ENCODE peak calls at places on chromosomes 5 and 9, in ten cellular contexts. L is neuronal stem cell; F is CD8-positive, alpha-beta T cell; U is cardiac muscle cell; G is esophagus squamous epithelium; J is esophagus muscularis mucosa; S is SK-N-SH; T is bronchial epithelial cell; Z is fibroblast of lung; N is GM23248. I is an unnamed sample. For H3K36me3, the result is how much of the 10 kb centered on the place peaks cover.

GRCh38 chr5:150126921-150127265 is 28.8 kb downstream of the PDGFRB start:
- DNase-seq in L (no peak), F (no peak), U (no peak), G (no peak), J (no peak), S (no peak), T (no peak), Z (no peak), N (no peak), I (no peak)

GRCh38 chr5:143979044-143979690 is 167.2 kb downstream of the HMHB1 start:
- DNase-seq in L (no peak), F (no peak), U (no peak), G (no peak), J (no peak), S (no peak), T (peak), Z (peak), N (peak), I (no peak)

GRCh38 chr9:137429974-137430722 is 7.0 kb downstream of the NOXA1 start:
- DNase-seq in L (no peak), F (no peak), U (no peak), G (no peak), J (no peak), S (peak), T (no peak), Z (no peak), N (no peak), I (no peak)

GRCh38 chr9:97853844-97854695 is 1.0 kb downstream of the FOXE1 start:
- DNase-seq in L (peak), F (peak), U (peak), G (no peak), J (no peak), S (peak), T (peak), Z (peak), N (peak), I (peak)

GRCh38 chr5:178249191-178249989 is 16.8 kb upstream of the PHYKPL start:
- DNase-seq in L (no peak), F (peak), U (peak), G (no peak), J (no peak), S (no peak), T (peak), Z (peak), N (peak), I (no peak)

GRCh38 chr9:136807281-136808074 is at the start of gene RABL6:
- DNase-seq in L (peak), F (peak), U (peak), G (no peak), J (peak), S (peak), T (peak), Z (peak), N (peak), I (peak)

GRCh38 chr5:149333711-149334443 is 11.4 kb upstream of the GRPEL2 start:
- DNase-seq in L (no peak), F (no peak), U (no peak), G (no peak), J (no peak), S (no peak), T (peak), Z (no peak), N (peak), I (no peak)

GRCh38 chr5:109533847-109534272 is 124.1 kb upstream of the PJA2 start:
- DNase-seq in L (no peak), F (no peak), U (peak), G (no peak), J (no peak), S (peak), T (peak), Z (peak), N (peak), I (no peak)

GRCh38 chr9:2359821-2360220 is 261.8 kb upstream of the VLDLR start:
- DNase-seq in L (peak), F (no peak), U (no peak), G (no peak), J (peak), S (no peak), T (no peak), Z (no peak), N (no peak), I (no peak)

GRCh38 chr5:39775058-39775457 is 350.3 kb upstream of the DAB2 start:
- DNase-seq in L (no peak), F (no peak), U (peak), G (no peak), J (no peak), S (no peak), T (peak), Z (peak), N (peak), I (no peak)

GRCh38 chr5:156169495-156169894 is 157.5 kb upstream of the SGCD start:
- DNase-seq in L (no peak), F (no peak), U (no peak), G (no peak), J (no peak), S (no peak), T (no peak), Z (no peak), N (no peak), I (no peak)

GRCh38 chr9:16824545-16825041 is 45.9 kb downstream of the BNC2 start:
- DNase-seq in L (no peak), F (no peak), U (peak), G (no peak), J (no peak), S (peak), T (peak), Z (peak), N (no peak), I (peak)

GRCh38 chr9:18889550-18889949 is 143.5 kb downstream of the SAXO1 start:
- DNase-seq in L (no peak), F (no peak), U (no peak), G (no peak), J (no peak), S (no peak), T (no peak), Z (no peak), N (no peak), I (no peak)

GRCh38 chr5:154523704-154524103 is 45.7 kb upstream of the HAND1 start:
- DNase-seq in L (no peak), F (no peak), U (peak), G (no peak), J (no peak), S (peak), T (peak), Z (peak), N (peak), I (peak)

GRCh38 chr5:140194662-140195061 is 19.7 kb downstream of the CYSTM1 start:
- DNase-seq in L (no peak), F (no peak), U (no peak), G (no peak), J (no peak), S (no peak), T (no peak), Z (no peak), N (no peak), I (no peak)

GRCh38 chr5:172771439-172772111 is 580 bp upstream of the DUSP1 start:
- DNase-seq in L (no peak), F (no peak), U (no peak), G (no peak), J (no peak), S (no peak), T (peak), Z (peak), N (peak), I (no peak)

GRCh38 chr9:135290086-135290485 is 189.5 kb upstream of the PPP1R26 start:
- DNase-seq in L (no peak), F (no peak), U (no peak), G (no peak), J (no peak), S (no peak), T (no peak), Z (no peak), N (no peak), I (no peak)

GRCh38 chr9:135589596-135590485 is 28.3 kb downstream of the PAEP start:
- DNase-seq in L (no peak), F (no peak), U (no peak), G (no peak), J (no peak), S (no peak), T (no peak), Z (no peak), N (no peak), I (no peak)

GRCh38 chr9:78004478-78005229 is 27.0 kb downstream of the GNAQ start:
- DNase-seq in L (no peak), F (no peak), U (peak), G (no peak), J (no peak), S (no peak), T (peak), Z (no peak), N (peak), I (peak)

GRCh38 chr5:140246378-140247122 is 56.4 kb downstream of the PFDN1 start:
- DNase-seq in L (no peak), F (no peak), U (peak), G (no peak), J (no peak), S (peak), T (peak), Z (peak), N (peak), I (peak)

GRCh38 chr5:116571568-116572321 is 2.9 kb downstream of the SEMA6A start:
- DNase-seq in L (no peak), F (no peak), U (no peak), G (no peak), J (no peak), S (peak), T (no peak), Z (no peak), N (no peak), I (peak)

GRCh38 chr5:150585781-150586461 is 54.5 kb upstream of the SYNPO start:
- DNase-seq in L (no peak), F (no peak), U (no peak), G (no peak), J (no peak), S (no peak), T (no peak), Z (no peak), N (no peak), I (no peak)

GRCh38 chr5:139600336-139600949 is 39.3 kb downstream of the UBE2D2 start:
- DNase-seq in L (no peak), F (no peak), U (peak), G (no peak), J (no peak), S (no peak), T (peak), Z (peak), N (peak), I (no peak)

GRCh38 chr5:74326571-74327338 is 313.8 kb downstream of the ENC1 start:
- DNase-seq in L (no peak), F (peak), U (peak), G (no peak), J (no peak), S (no peak), T (peak), Z (peak), N (peak), I (peak)

GRCh38 chr9:131987232-131987631 is 92.4 kb downstream of the MED27 start:
- DNase-seq in L (no peak), F (no peak), U (no peak), G (no peak), J (no peak), S (no peak), T (no peak), Z (no peak), N (no peak), I (no peak)

GRCh38 chr5:119218830-119219782 is 136.7 kb upstream of the TNFAIP8 start:
- DNase-seq in L (no peak), F (no peak), U (no peak), G (no peak), J (no peak), S (no peak), T (no peak), Z (peak), N (peak), I (peak)

GRCh38 chr5:68884893-68885292 is 208.9 kb upstream of the SLC30A5 start:
- DNase-seq in L (no peak), F (no peak), U (peak), G (no peak), J (no peak), S (peak), T (peak), Z (peak), N (no peak), I (no peak)

GRCh38 chr5:90191352-90192045 is 218.1 kb downstream of the CETN3 start:
- DNase-seq in L (no peak), F (no peak), U (no peak), G (no peak), J (no peak), S (peak), T (no peak), Z (no peak), N (no peak), I (peak)

GRCh38 chr9:36543916-36544315 is 28.8 kb upstream of the MELK start:
- DNase-seq in L (no peak), F (no peak), U (peak), G (no peak), J (no peak), S (no peak), T (peak), Z (peak), N (peak), I (peak)
- H3K4me3 ChIP-seq in L (no peak), F (no peak), U (no peak), G (no peak), J (no peak), S (no peak), T (no peak), Z (no peak), N (no peak), I (no peak)

GRCh38 chr5:126589536-126590297 is 5.3 kb downstream of the ALDH7A1 start:
- DNase-seq in L (no peak), F (no peak), U (no peak), G (no peak), J (no peak), S (no peak), T (no peak), Z (no peak), N (no peak), I (no peak)

GRCh38 chr5:126594676-126595485 is at the start of gene ALDH7A1:
- DNase-seq in L (peak), F (peak), U (peak), G (peak), J (peak), S (peak), T (peak), Z (peak), N (peak), I (peak)

GRCh38 chr5:126587551-126588390 is 7.2 kb downstream of the ALDH7A1 start:
- DNase-seq in L (no peak), F (no peak), U (no peak), G (no peak), J (no peak), S (no peak), T (no peak), Z (no peak), N (no peak), I (no peak)

GRCh38 chr5:126594077-126594476 is 942 bp downstream of the ALDH7A1 start:
- DNase-seq in L (no peak), F (no peak), U (peak), G (no peak), J (no peak), S (no peak), T (peak), Z (peak), N (peak), I (peak)

DNA sequence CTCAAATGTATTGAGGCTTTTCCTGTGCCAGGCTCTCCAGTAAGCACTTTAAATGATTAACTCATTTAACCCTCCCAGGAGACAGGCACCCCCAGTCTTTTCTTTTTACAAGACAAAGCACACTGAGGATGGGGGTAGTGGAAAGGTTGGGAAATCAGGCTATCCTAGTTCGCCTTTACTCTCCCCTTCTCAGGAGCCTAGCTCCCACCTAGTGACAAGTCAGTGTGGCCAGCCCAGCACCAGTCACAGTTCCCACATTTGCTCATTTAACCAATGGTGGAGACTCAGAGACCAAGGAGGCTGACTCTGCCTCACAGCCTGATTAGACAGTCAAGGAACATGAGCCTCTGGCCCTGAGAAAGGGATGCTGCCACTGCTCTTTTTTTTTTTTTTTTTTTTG is 3.5 kb downstream of the ALDH7A1 start:
- DNase-seq in L (no peak), F (no peak), U (no peak), G (no peak), J (no peak), S (no peak), T (no peak), Z (no peak), N (no peak), I (no peak)
- H3K36me3 ChIP-seq in L (half or more), F (under half), U (under half), G (half or more), J (under half), S (under half), T (under half), Z (under half), N (under half), I (under half)

DNA sequence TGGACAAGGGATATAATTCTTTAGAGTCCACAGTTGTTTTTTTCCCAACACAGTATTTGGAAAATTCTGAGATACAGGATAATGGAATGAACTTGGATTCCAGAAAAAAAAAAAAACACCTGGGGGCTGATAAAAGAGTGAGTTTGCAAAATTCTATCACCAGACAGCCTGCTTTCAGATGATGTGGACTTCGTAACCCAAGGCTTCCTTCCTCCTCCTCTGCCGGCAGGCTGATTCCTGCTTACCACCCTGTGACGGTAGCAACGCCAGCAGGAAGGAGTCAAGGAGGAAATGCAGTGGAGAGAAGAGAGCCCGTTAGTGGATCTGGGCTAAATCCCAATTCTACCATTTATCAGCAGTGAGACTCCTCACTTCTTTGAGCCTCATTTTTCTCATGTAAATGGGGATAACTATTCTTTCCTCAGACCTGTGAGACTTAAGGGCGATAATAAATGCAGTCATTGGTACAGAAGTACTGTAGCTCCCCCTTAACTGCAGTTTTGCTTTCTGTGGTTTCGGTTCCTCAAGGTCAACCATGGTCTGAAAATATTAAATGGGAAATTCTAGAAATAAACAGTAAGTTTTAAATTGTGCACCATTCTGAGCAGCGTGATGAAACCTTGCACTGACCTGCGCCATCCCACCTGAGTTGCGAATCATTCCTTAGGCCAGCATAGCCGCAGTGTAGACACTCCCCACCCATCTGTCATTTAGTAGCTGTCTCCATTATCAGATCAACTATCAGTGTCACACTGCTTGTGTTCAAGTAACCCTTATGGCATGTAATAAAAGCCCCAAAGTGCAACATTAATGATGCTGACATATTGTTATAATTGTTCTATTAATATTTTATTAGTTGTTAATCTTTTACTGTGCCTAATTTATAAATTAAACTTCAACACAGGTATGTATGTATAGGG is 71.4 kb downstream of the DCP2 start:
- DNase-seq in L (no peak), F (no peak), U (peak), G (no peak), J (no peak), S (no peak), T (no peak), Z (no peak), N (no peak), I (no peak)
- H3K4me3 ChIP-seq in L (no peak), F (no peak), U (no peak), G (no peak), J (no peak), S (no peak), T (no peak), Z (no peak), N (no peak), I (no peak)

DNA sequence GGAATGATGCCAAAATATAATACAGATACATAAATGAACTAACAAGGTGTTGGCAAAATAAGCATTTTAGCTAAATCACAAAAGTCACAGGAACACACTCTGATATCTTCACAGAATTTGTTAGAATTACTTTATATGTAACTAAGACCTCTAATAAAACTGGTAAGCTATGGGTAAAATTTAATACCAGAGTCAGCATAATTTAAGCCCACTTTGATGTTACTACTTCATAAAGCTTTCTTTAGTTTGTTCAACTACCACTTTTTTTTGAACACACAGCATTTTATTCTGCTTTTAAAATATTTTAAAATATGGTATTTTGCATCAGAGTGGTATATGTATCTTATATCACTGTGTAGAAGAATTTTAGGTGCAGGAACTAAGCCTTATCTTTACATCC is 19.9 kb downstream of the PAIP1 start:
- DNase-seq in L (no peak), F (no peak), U (no peak), G (no peak), J (no peak), S (no peak), T (no peak), Z (no peak), N (no peak), I (no peak)
- H3K36me3 ChIP-seq in L (half or more), F (under half), U (half or more), G (half or more), J (half or more), S (half or more), T (under half), Z (under half), N (half or more), I (under half)

GRCh38 chr5:83076742-83077661 is at the start of the genes TMEM167A and XRCC4:
- DNase-seq in L (peak), F (peak), U (peak), G (peak), J (peak), S (peak), T (peak), Z (peak), N (peak), I (peak)
- H3K4me3 ChIP-seq in L (peak), F (peak), U (peak), G (peak), J (peak), S (peak), T (peak), Z (peak), N (peak), I (peak)

GRCh38 chr5:72243706-72244105 is 76.3 kb downstream of the MRPS27 start:
- DNase-seq in L (no peak), F (no peak), U (no peak), G (no peak), J (no peak), S (no peak), T (no peak), Z (no peak), N (no peak), I (no peak)

GRCh38 chr5:72238712-72239445 is 81.2 kb downstream of the MRPS27 start:
- DNase-seq in L (no peak), F (no peak), U (no peak), G (no peak), J (no peak), S (no peak), T (no peak), Z (no peak), N (no peak), I (no peak)

GRCh38 chr5:72244862-72245371 is 75.1 kb downstream of the MRPS27 start:
- DNase-seq in L (no peak), F (no peak), U (peak), G (no peak), J (no peak), S (peak), T (peak), Z (peak), N (peak), I (peak)

GRCh38 chr5:72242796-72243475 is 77.1 kb downstream of the MRPS27 start:
- DNase-seq in L (peak), F (no peak), U (no peak), G (no peak), J (no peak), S (no peak), T (no peak), Z (peak), N (no peak), I (no peak)

GRCh38 chr5:72241346-72242003 is 78.6 kb downstream of the MRPS27 start:
- DNase-seq in L (no peak), F (no peak), U (no peak), G (no peak), J (no peak), S (no peak), T (no peak), Z (no peak), N (no peak), I (no peak)
- H3K36me3 ChIP-seq in L (under half), F (under half), U (under half), G (under half), J (under half), S (under half), T (under half), Z (under half), N (under half), I (under half)

GRCh38 chr5:14167211-14167845 is 24.2 kb downstream of the TRIO start:
- DNase-seq in L (no peak), F (no peak), U (peak), G (no peak), J (no peak), S (no peak), T (peak), Z (peak), N (peak), I (no peak)
- H3K4me3 ChIP-seq in L (no peak), F (no peak), U (no peak), G (no peak), J (no peak), S (no peak), T (no peak), Z (no peak), N (no peak), I (no peak)

DNA sequence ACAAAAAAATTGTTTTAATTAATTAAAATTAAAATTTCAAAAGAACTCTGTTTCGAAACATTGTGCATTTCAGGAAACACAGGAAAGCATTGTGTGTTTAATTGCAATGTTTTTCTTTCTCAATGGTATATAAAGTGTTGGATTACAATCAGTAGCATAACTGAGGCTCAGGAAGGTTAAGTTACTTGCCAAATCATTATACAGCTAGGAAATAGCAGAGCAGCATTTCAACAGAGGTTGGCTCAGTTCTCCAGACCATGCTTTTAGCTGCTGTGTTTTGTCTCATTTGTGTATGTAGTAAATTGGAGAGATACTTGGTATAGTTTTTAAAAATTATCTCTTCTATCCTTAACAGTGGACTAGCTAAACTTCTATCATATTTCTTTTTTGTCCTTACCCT is 30.0 kb upstream of the CAMLG start:
- DNase-seq in L (no peak), F (no peak), U (peak), G (no peak), J (no peak), S (no peak), T (no peak), Z (no peak), N (peak), I (no peak)
- H3K36me3 ChIP-seq in L (half or more), F (under half), U (half or more), G (half or more), J (half or more), S (under half), T (under half), Z (under half), N (half or more), I (under half)